ENCODE peak calls at places on chromosomes 13 and 19, in ten cellular contexts. E, R, Q, V, N, T, U, F, Z and A are unnamed samples.

GRCh38 chr19:15248648-15249559 is 16.7 kb upstream of the EPHX3 start:
- DNase-seq in E (peak; percentile 67), R (peak; percentile 88), Q (peak; percentile 88), V (peak; percentile 87), N (peak; percentile 78), T (peak; percentile 77), U (no peak), F (peak; percentile 64), Z (peak; percentile 88), A (peak; percentile 74)

GRCh38 chr13:100517706-100518105 is 70.9 kb downstream of the GGACT start:
- DNase-seq in E (no peak), R (no peak), Q (no peak), V (no peak), N (no peak), T (no peak), U (no peak), F (no peak), Z (no peak), A (no peak)

GRCh38 chr19:7478173-7478842 is 10.5 kb downstream of the PEX11G start:
- DNase-seq in E (no peak), R (no peak), Q (no peak), V (no peak), N (no peak), T (no peak), U (no peak), F (no peak), Z (no peak), A (no peak)

GRCh38 chr13:33611016-33611805 is 206.7 kb upstream of the RFC3 start:
- DNase-seq in E (peak; percentile 41), R (no peak), Q (peak; percentile 68), V (peak; percentile 82), N (no peak), T (peak; percentile 41), U (no peak), F (peak; percentile 13), Z (peak; percentile 88), A (peak; percentile 10)

GRCh38 chr19:588758-589692 is 656 bp upstream of the HCN2 start:
- DNase-seq in E (no peak), R (no peak), Q (no peak), V (no peak), N (no peak), T (no peak), U (peak; percentile 54), F (no peak), Z (no peak), A (no peak)

GRCh38 chr13:25067054-25067453 is 28.9 kb upstream of the PABPC3 start:
- DNase-seq in E (no peak), R (no peak), Q (no peak), V (no peak), N (no peak), T (no peak), U (no peak), F (no peak), Z (no peak), A (no peak)

GRCh38 chr13:28492527-28493367 is 2.2 kb downstream of the FLT1 start:
- DNase-seq in E (no peak), R (peak; percentile 61), Q (no peak), V (no peak), N (no peak), T (no peak), U (peak; percentile 38), F (no peak), Z (no peak), A (no peak)

GRCh38 chr13:19726611-19727010 is 56.1 kb downstream of the PSPC1 start:
- DNase-seq in E (no peak), R (no peak), Q (no peak), V (no peak), N (no peak), T (no peak), U (no peak), F (no peak), Z (no peak), A (no peak)

GRCh38 chr13:41059896-41060722 is 1.2 kb upstream of the WBP4 start:
- DNase-seq in E (peak; percentile 90), R (peak; percentile 96), Q (peak; percentile 92), V (peak; percentile 90), N (peak; percentile 76), T (peak; percentile 79), U (peak; percentile 90), F (peak; percentile 68), Z (peak; percentile 91), A (peak; percentile 94)
- H3K4me1 ChIP-seq in E (peaks cover 78% of the 10 kb centered on the region), R (peaks cover 10% of the 10 kb centered on the region), Q (peaks cover 66% of the 10 kb centered on the region), V (peaks cover 24% of the 10 kb centered on the region), N (peaks cover 37% of the 10 kb centered on the region), T (peaks cover 53% of the 10 kb centered on the region), U (peaks cover 16% of the 10 kb centered on the region), F (peaks cover 50% of the 10 kb centered on the region), Z (peaks cover 17% of the 10 kb centered on the region), A (peaks cover 70% of the 10 kb centered on the region)

GRCh38 chr13:98540476-98540875 is 36.4 kb downstream of the STK24 start:
- DNase-seq in E (no peak), R (no peak), Q (no peak), V (no peak), N (no peak), T (no peak), U (no peak), F (no peak), Z (no peak), A (no peak)

GRCh38 chr13:98542568-98543379 is 34.1 kb downstream of the STK24 start:
- DNase-seq in E (no peak), R (no peak), Q (no peak), V (no peak), N (no peak), T (no peak), U (no peak), F (no peak), Z (no peak), A (no peak)

GRCh38 chr13:98539655-98540054 is 37.3 kb downstream of the STK24 start:
- DNase-seq in E (no peak), R (peak; percentile 92), Q (no peak), V (no peak), N (no peak), T (no peak), U (no peak), F (no peak), Z (peak; percentile 47), A (no peak)

GRCh38 chr13:98541701-98542203 is 35.2 kb downstream of the STK24 start:
- DNase-seq in E (no peak), R (no peak), Q (no peak), V (no peak), N (no peak), T (no peak), U (no peak), F (no peak), Z (no peak), A (no peak)

DNA sequence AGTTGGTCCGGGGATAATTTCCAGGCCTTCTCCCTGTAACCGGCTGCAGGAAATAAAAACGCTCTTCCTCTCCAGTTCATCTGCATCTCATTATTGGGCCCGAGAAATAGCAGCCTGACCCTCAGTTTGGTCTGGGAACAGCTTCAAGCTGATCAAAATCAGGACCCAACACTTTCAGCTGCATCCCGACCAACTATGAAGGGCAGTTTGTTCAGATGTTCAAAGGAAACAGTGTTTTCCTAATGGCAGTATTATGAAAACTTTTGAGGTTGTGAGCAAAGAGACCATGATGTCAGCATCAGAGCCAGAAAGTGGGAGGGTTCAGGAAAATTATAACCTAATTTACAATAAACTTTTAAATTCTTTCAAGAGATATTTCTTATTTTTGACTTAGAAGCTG is 35.7 kb downstream of the STK24 start:
- DNase-seq in E (no peak), R (no peak), Q (no peak), V (no peak), N (no peak), T (no peak), U (no peak), F (no peak), Z (no peak), A (no peak)
- H3K4me1 ChIP-seq in E (peaks cover 82% of the 10 kb centered on the region), R (peaks cover 16% of the 10 kb centered on the region), Q (peaks cover 91% of the 10 kb centered on the region), V (peaks cover 59% of the 10 kb centered on the region), N (peaks cover 19% of the 10 kb centered on the region), T (peaks cover 62% of the 10 kb centered on the region), U (peaks cover 44% of the 10 kb centered on the region), F (peaks cover 16% of the 10 kb centered on the region), Z (peaks cover 31% of the 10 kb centered on the region), A (peaks cover 50% of the 10 kb centered on the region)

GRCh38 chr13:46383383-46383782 is 3.7 kb downstream of the RUBCNL start:
- DNase-seq in E (no peak), R (no peak), Q (no peak), V (no peak), N (no peak), T (no peak), U (no peak), F (no peak), Z (no peak), A (no peak)

GRCh38 chr13:46382224-46382623 is 4.8 kb downstream of the RUBCNL start:
- DNase-seq in E (no peak), R (no peak), Q (no peak), V (no peak), N (no peak), T (no peak), U (no peak), F (no peak), Z (no peak), A (no peak)

GRCh38 chr13:46377554-46377953 is 9.5 kb downstream of the RUBCNL start:
- DNase-seq in E (no peak), R (no peak), Q (no peak), V (no peak), N (no peak), T (no peak), U (no peak), F (no peak), Z (no peak), A (no peak)

GRCh38 chr13:46378411-46378810 is 8.6 kb downstream of the RUBCNL start:
- DNase-seq in E (no peak), R (no peak), Q (no peak), V (no peak), N (no peak), T (no peak), U (no peak), F (no peak), Z (no peak), A (no peak)

DNA sequence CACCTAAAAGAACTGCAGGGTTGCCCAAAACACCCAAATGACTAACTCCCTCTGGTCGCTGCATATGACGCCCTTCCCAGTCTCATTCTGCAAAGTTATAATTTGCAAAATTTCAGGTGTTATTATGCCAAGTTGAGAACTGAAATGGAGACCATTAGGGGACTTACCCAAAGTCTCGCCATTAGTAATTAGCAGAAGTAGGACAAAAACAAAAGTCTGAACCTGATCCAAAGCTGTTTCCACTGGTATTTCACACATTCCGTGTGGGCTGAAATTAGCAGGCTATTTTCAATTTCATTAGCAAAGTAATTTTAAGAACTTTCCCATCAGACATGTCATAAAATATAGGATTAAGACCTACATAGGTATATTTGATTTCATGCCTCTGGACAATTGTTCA is 6.8 kb downstream of the RUBCNL start:
- DNase-seq in E (no peak), R (no peak), Q (no peak), V (no peak), N (no peak), T (no peak), U (no peak), F (no peak), Z (no peak), A (no peak)
- H3K4me1 ChIP-seq in E (peaks cover 46% of the 10 kb centered on the region), R (no peaks in the 10 kb centered on the region), Q (no peaks in the 10 kb centered on the region), V (no peaks in the 10 kb centered on the region), N (no peaks in the 10 kb centered on the region), T (no peaks in the 10 kb centered on the region), U (no peaks in the 10 kb centered on the region), F (no peaks in the 10 kb centered on the region), Z (no peaks in the 10 kb centered on the region), A (peaks cover 9% of the 10 kb centered on the region)

DNA sequence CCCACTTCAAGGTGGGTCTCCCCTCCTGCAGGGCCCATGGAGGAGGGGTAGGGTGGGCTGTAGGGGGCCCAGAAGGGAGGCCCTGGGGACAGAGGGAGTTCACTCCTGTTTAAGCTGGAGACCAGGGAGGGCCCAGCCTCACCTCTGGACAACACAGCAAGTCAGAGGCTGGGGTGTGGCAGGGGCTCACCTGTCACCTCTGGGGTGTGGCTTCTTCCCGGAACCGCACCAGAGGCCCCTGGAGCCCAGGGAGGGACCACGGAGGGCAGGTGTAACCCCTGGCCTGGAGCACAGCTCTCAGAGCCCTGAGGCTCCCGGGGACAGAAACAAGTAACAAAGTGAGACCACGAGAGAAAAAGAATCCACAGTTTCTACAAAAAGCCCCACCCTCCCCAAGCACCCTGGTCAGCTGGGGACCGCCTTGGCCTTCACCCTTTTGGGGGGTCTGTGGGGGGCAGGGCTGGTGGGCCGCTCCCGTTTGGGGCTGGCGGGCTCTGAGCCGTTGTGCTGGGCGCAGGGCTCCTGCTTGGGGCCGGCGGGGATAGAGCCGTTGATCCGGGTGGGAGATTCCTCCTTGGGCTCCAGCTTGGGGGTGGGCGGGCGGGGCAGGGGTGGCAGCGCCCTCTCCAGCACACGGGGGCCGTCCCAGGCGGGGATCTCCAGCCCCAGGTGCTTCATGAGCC is 8.0 kb downstream of the SIRT6 start:
- DNase-seq in E (no peak), R (no peak), Q (no peak), V (no peak), N (no peak), T (no peak), U (no peak), F (no peak), Z (no peak), A (peak; percentile 65)
- H3K4me1 ChIP-seq in E (peaks cover 5% of the 10 kb centered on the region), R (peaks cover 9% of the 10 kb centered on the region), Q (peaks cover 7% of the 10 kb centered on the region), V (peaks cover 6% of the 10 kb centered on the region), N (no peaks in the 10 kb centered on the region), T (no peaks in the 10 kb centered on the region), U (no peaks in the 10 kb centered on the region), F (no peaks in the 10 kb centered on the region), Z (no peaks in the 10 kb centered on the region), A (peaks cover 24% of the 10 kb centered on the region)